ENCODE peak calls at places on chromosomes 5 and 9, in nine cellular contexts. One of them, this sample, is unnamed.

GRCh38 chr9:137156567-137157375 is 13.1 kb downstream of the LRRC26 start:
- DNase-seq in EL: peak
- DNase-seq in hippocampal formation: no peak
- DNase-seq in sciatic nerve: no peak
- DNase-seq in A549: no peak
- DNase-seq in stimulated activated CD8-positive, alpha-beta memory T cell treated with anti-CD3 and anti-CD28 coated beads, Interleukin-12 subunit alpha, Interleukin-12 subunit beta, amount 100 ng/mL, for 4 hours: peak
- DNase-seq in Right ventricle myocardium inferior: peak
- DNase-seq in activated CD4-positive, alpha-beta T cell treated with anti-CD3 and anti-CD28 coated beads, Interleukin-2, amount 50 U/mL, for 24 hours: peak
- DNase-seq in neural crest cell: no peak
- DNase-seq in this sample: no peak

GRCh38 chr5:121377446-121377845 is 474.2 kb upstream of the FTMT start:
- DNase-seq in hippocampal formation: no peak
- DNase-seq in A549: no peak
- DNase-seq in Right ventricle myocardium inferior: no peak
- DNase-seq in activated CD4-positive, alpha-beta T cell treated with anti-CD3 and anti-CD28 coated beads, Interleukin-2, amount 50 U/mL, for 24 hours: no peak
- DNase-seq in sciatic nerve: no peak
- DNase-seq in stimulated activated CD8-positive, alpha-beta memory T cell treated with anti-CD3 and anti-CD28 coated beads, Interleukin-12 subunit alpha, Interleukin-12 subunit beta, amount 100 ng/mL, for 4 hours: no peak
- DNase-seq in neural crest cell: no peak
- DNase-seq in EL: no peak
- DNase-seq in this sample: no peak

GRCh38 chr5:179137643-179138567 is 77.7 kb downstream of the ZNF354C start:
- DNase-seq in neural crest cell: no peak
- DNase-seq in sciatic nerve: no peak
- DNase-seq in activated CD4-positive, alpha-beta T cell treated with anti-CD3 and anti-CD28 coated beads, Interleukin-2, amount 50 U/mL, for 24 hours: no peak
- DNase-seq in Right ventricle myocardium inferior: no peak
- DNase-seq in hippocampal formation: peak
- DNase-seq in stimulated activated CD8-positive, alpha-beta memory T cell treated with anti-CD3 and anti-CD28 coated beads, Interleukin-12 subunit alpha, Interleukin-12 subunit beta, amount 100 ng/mL, for 4 hours: no peak
- DNase-seq in EL: no peak
- DNase-seq in A549: no peak
- DNase-seq in this sample: no peak

GRCh38 chr5:170573119-170573518 is 69.3 kb downstream of the KCNIP1 start:
- DNase-seq in A549: no peak
- DNase-seq in stimulated activated CD8-positive, alpha-beta memory T cell treated with anti-CD3 and anti-CD28 coated beads, Interleukin-12 subunit alpha, Interleukin-12 subunit beta, amount 100 ng/mL, for 4 hours: no peak
- DNase-seq in sciatic nerve: no peak
- DNase-seq in activated CD4-positive, alpha-beta T cell treated with anti-CD3 and anti-CD28 coated beads, Interleukin-2, amount 50 U/mL, for 24 hours: no peak
- DNase-seq in neural crest cell: no peak
- DNase-seq in EL: no peak
- DNase-seq in hippocampal formation: no peak
- DNase-seq in Right ventricle myocardium inferior: no peak
- DNase-seq in this sample: no peak

GRCh38 chr5:9156282-9156681 is 389.6 kb downstream of the SEMA5A start:
- DNase-seq in EL: peak
- DNase-seq in A549: no peak
- DNase-seq in Right ventricle myocardium inferior: peak
- DNase-seq in hippocampal formation: no peak
- DNase-seq in stimulated activated CD8-positive, alpha-beta memory T cell treated with anti-CD3 and anti-CD28 coated beads, Interleukin-12 subunit alpha, Interleukin-12 subunit beta, amount 100 ng/mL, for 4 hours: no peak
- DNase-seq in activated CD4-positive, alpha-beta T cell treated with anti-CD3 and anti-CD28 coated beads, Interleukin-2, amount 50 U/mL, for 24 hours: no peak
- DNase-seq in sciatic nerve: peak
- DNase-seq in neural crest cell: no peak
- DNase-seq in this sample: no peak

GRCh38 chr5:11044581-11044980 is 283.5 kb upstream of the DAP start:
- DNase-seq in stimulated activated CD8-positive, alpha-beta memory T cell treated with anti-CD3 and anti-CD28 coated beads, Interleukin-12 subunit alpha, Interleukin-12 subunit beta, amount 100 ng/mL, for 4 hours: no peak
- DNase-seq in A549: no peak
- DNase-seq in hippocampal formation: no peak
- DNase-seq in Right ventricle myocardium inferior: no peak
- DNase-seq in EL: no peak
- DNase-seq in neural crest cell: no peak
- DNase-seq in activated CD4-positive, alpha-beta T cell treated with anti-CD3 and anti-CD28 coated beads, Interleukin-2, amount 50 U/mL, for 24 hours: no peak
- DNase-seq in sciatic nerve: no peak
- DNase-seq in this sample: no peak

GRCh38 chr5:36174119-36174518 is 22.2 kb downstream of the SKP2 start:
- DNase-seq in hippocampal formation: no peak
- DNase-seq in sciatic nerve: no peak
- DNase-seq in A549: no peak
- DNase-seq in Right ventricle myocardium inferior: no peak
- DNase-seq in EL: no peak
- DNase-seq in stimulated activated CD8-positive, alpha-beta memory T cell treated with anti-CD3 and anti-CD28 coated beads, Interleukin-12 subunit alpha, Interleukin-12 subunit beta, amount 100 ng/mL, for 4 hours: no peak
- DNase-seq in activated CD4-positive, alpha-beta T cell treated with anti-CD3 and anti-CD28 coated beads, Interleukin-2, amount 50 U/mL, for 24 hours: no peak
- DNase-seq in neural crest cell: no peak
- DNase-seq in this sample: no peak

GRCh38 chr5:178324481-178325310 is 92.1 kb upstream of the PHYKPL start:
- DNase-seq in neural crest cell: no peak
- DNase-seq in A549: no peak
- DNase-seq in Right ventricle myocardium inferior: peak
- DNase-seq in stimulated activated CD8-positive, alpha-beta memory T cell treated with anti-CD3 and anti-CD28 coated beads, Interleukin-12 subunit alpha, Interleukin-12 subunit beta, amount 100 ng/mL, for 4 hours: no peak
- DNase-seq in activated CD4-positive, alpha-beta T cell treated with anti-CD3 and anti-CD28 coated beads, Interleukin-2, amount 50 U/mL, for 24 hours: no peak
- DNase-seq in EL: no peak
- DNase-seq in hippocampal formation: no peak
- DNase-seq in sciatic nerve: no peak
- DNase-seq in this sample: no peak

GRCh38 chr9:133563286-133564213 is 29.0 kb downstream of the ADAMTSL2 start:
- DNase-seq in neural crest cell: no peak
- DNase-seq in Right ventricle myocardium inferior: peak
- DNase-seq in A549: no peak
- DNase-seq in activated CD4-positive, alpha-beta T cell treated with anti-CD3 and anti-CD28 coated beads, Interleukin-2, amount 50 U/mL, for 24 hours: no peak
- DNase-seq in EL: no peak
- DNase-seq in hippocampal formation: no peak
- DNase-seq in stimulated activated CD8-positive, alpha-beta memory T cell treated with anti-CD3 and anti-CD28 coated beads, Interleukin-12 subunit alpha, Interleukin-12 subunit beta, amount 100 ng/mL, for 4 hours: no peak
- DNase-seq in sciatic nerve: no peak
- DNase-seq in this sample: peak

GRCh38 chr9:130372057-130372456 is 72.7 kb upstream of the ASS1 start:
- DNase-seq in neural crest cell: no peak
- DNase-seq in Right ventricle myocardium inferior: no peak
- DNase-seq in activated CD4-positive, alpha-beta T cell treated with anti-CD3 and anti-CD28 coated beads, Interleukin-2, amount 50 U/mL, for 24 hours: no peak
- DNase-seq in hippocampal formation: no peak
- DNase-seq in sciatic nerve: no peak
- DNase-seq in A549: no peak
- DNase-seq in stimulated activated CD8-positive, alpha-beta memory T cell treated with anti-CD3 and anti-CD28 coated beads, Interleukin-12 subunit alpha, Interleukin-12 subunit beta, amount 100 ng/mL, for 4 hours: no peak
- DNase-seq in EL: no peak
- DNase-seq in this sample: no peak

GRCh38 chr9:32502996-32503395 is 23.0 kb downstream of the RIGI start:
- DNase-seq in stimulated activated CD8-positive, alpha-beta memory T cell treated with anti-CD3 and anti-CD28 coated beads, Interleukin-12 subunit alpha, Interleukin-12 subunit beta, amount 100 ng/mL, for 4 hours: no peak
- DNase-seq in EL: no peak
- DNase-seq in activated CD4-positive, alpha-beta T cell treated with anti-CD3 and anti-CD28 coated beads, Interleukin-2, amount 50 U/mL, for 24 hours: no peak
- DNase-seq in neural crest cell: no peak
- DNase-seq in hippocampal formation: no peak
- DNase-seq in Right ventricle myocardium inferior: no peak
- DNase-seq in sciatic nerve: no peak
- DNase-seq in A549: no peak
- DNase-seq in this sample: no peak

GRCh38 chr9:34187891-34188240 is 9.0 kb downstream of the UBAP1 start:
- DNase-seq in Right ventricle myocardium inferior: no peak
- DNase-seq in EL: no peak
- DNase-seq in hippocampal formation: no peak
- DNase-seq in sciatic nerve: no peak
- DNase-seq in neural crest cell: no peak
- DNase-seq in activated CD4-positive, alpha-beta T cell treated with anti-CD3 and anti-CD28 coated beads, Interleukin-2, amount 50 U/mL, for 24 hours: no peak
- DNase-seq in stimulated activated CD8-positive, alpha-beta memory T cell treated with anti-CD3 and anti-CD28 coated beads, Interleukin-12 subunit alpha, Interleukin-12 subunit beta, amount 100 ng/mL, for 4 hours: no peak
- DNase-seq in A549: no peak
- DNase-seq in this sample: no peak

GRCh38 chr9:35664531-35665470 is at the start of gene ARHGEF39:
- DNase-seq in A549: peak
- DNase-seq in EL: peak
- DNase-seq in activated CD4-positive, alpha-beta T cell treated with anti-CD3 and anti-CD28 coated beads, Interleukin-2, amount 50 U/mL, for 24 hours: no peak
- DNase-seq in neural crest cell: peak
- DNase-seq in Right ventricle myocardium inferior: peak
- DNase-seq in sciatic nerve: peak
- DNase-seq in hippocampal formation: peak
- DNase-seq in stimulated activated CD8-positive, alpha-beta memory T cell treated with anti-CD3 and anti-CD28 coated beads, Interleukin-12 subunit alpha, Interleukin-12 subunit beta, amount 100 ng/mL, for 4 hours: peak
- DNase-seq in this sample: peak

GRCh38 chr9:121463026-121463827 is 36.4 kb downstream of the GGTA1 start:
- DNase-seq in hippocampal formation: no peak
- DNase-seq in EL: peak
- DNase-seq in A549: peak
- DNase-seq in sciatic nerve: peak
- DNase-seq in stimulated activated CD8-positive, alpha-beta memory T cell treated with anti-CD3 and anti-CD28 coated beads, Interleukin-12 subunit alpha, Interleukin-12 subunit beta, amount 100 ng/mL, for 4 hours: no peak
- DNase-seq in activated CD4-positive, alpha-beta T cell treated with anti-CD3 and anti-CD28 coated beads, Interleukin-2, amount 50 U/mL, for 24 hours: no peak
- DNase-seq in neural crest cell: peak
- DNase-seq in Right ventricle myocardium inferior: no peak
- DNase-seq in this sample: peak

GRCh38 chr9:32579706-32580331 is 6.9 kb upstream of the NDUFB6 start:
- DNase-seq in A549: peak
- DNase-seq in hippocampal formation: peak
- DNase-seq in neural crest cell: peak
- DNase-seq in sciatic nerve: peak
- DNase-seq in Right ventricle myocardium inferior: peak
- DNase-seq in activated CD4-positive, alpha-beta T cell treated with anti-CD3 and anti-CD28 coated beads, Interleukin-2, amount 50 U/mL, for 24 hours: peak
- DNase-seq in EL: peak
- DNase-seq in stimulated activated CD8-positive, alpha-beta memory T cell treated with anti-CD3 and anti-CD28 coated beads, Interleukin-12 subunit alpha, Interleukin-12 subunit beta, amount 100 ng/mL, for 4 hours: peak
- DNase-seq in this sample: peak

GRCh38 chr9:13181652-13182051 is 97.8 kb downstream of the MPDZ start:
- DNase-seq in sciatic nerve: no peak
- DNase-seq in neural crest cell: no peak
- DNase-seq in Right ventricle myocardium inferior: no peak
- DNase-seq in activated CD4-positive, alpha-beta T cell treated with anti-CD3 and anti-CD28 coated beads, Interleukin-2, amount 50 U/mL, for 24 hours: no peak
- DNase-seq in stimulated activated CD8-positive, alpha-beta memory T cell treated with anti-CD3 and anti-CD28 coated beads, Interleukin-12 subunit alpha, Interleukin-12 subunit beta, amount 100 ng/mL, for 4 hours: no peak
- DNase-seq in EL: peak
- DNase-seq in hippocampal formation: no peak
- DNase-seq in A549: peak
- DNase-seq in this sample: no peak

GRCh38 chr5:134545070-134545868 is 19.8 kb downstream of the JADE2 start:
- DNase-seq in Right ventricle myocardium inferior: peak
- DNase-seq in activated CD4-positive, alpha-beta T cell treated with anti-CD3 and anti-CD28 coated beads, Interleukin-2, amount 50 U/mL, for 24 hours: no peak
- DNase-seq in EL: no peak
- DNase-seq in A549: no peak
- DNase-seq in sciatic nerve: no peak
- DNase-seq in stimulated activated CD8-positive, alpha-beta memory T cell treated with anti-CD3 and anti-CD28 coated beads, Interleukin-12 subunit alpha, Interleukin-12 subunit beta, amount 100 ng/mL, for 4 hours: no peak
- DNase-seq in neural crest cell: no peak
- DNase-seq in hippocampal formation: no peak
- DNase-seq in this sample: no peak

GRCh38 chr5:115333164-115333563 is 36.7 kb upstream of the CCDC112 start:
- DNase-seq in hippocampal formation: no peak
- DNase-seq in sciatic nerve: no peak
- DNase-seq in activated CD4-positive, alpha-beta T cell treated with anti-CD3 and anti-CD28 coated beads, Interleukin-2, amount 50 U/mL, for 24 hours: no peak
- DNase-seq in A549: no peak
- DNase-seq in neural crest cell: no peak
- DNase-seq in stimulated activated CD8-positive, alpha-beta memory T cell treated with anti-CD3 and anti-CD28 coated beads, Interleukin-12 subunit alpha, Interleukin-12 subunit beta, amount 100 ng/mL, for 4 hours: no peak
- DNase-seq in Right ventricle myocardium inferior: no peak
- DNase-seq in EL: no peak
- DNase-seq in this sample: no peak

GRCh38 chr5:109035470-109035869 is 287.8 kb downstream of the FER start:
- DNase-seq in stimulated activated CD8-positive, alpha-beta memory T cell treated with anti-CD3 and anti-CD28 coated beads, Interleukin-12 subunit alpha, Interleukin-12 subunit beta, amount 100 ng/mL, for 4 hours: no peak
- DNase-seq in neural crest cell: no peak
- DNase-seq in hippocampal formation: no peak
- DNase-seq in sciatic nerve: no peak
- DNase-seq in Right ventricle myocardium inferior: no peak
- DNase-seq in A549: no peak
- DNase-seq in EL: peak
- DNase-seq in activated CD4-positive, alpha-beta T cell treated with anti-CD3 and anti-CD28 coated beads, Interleukin-2, amount 50 U/mL, for 24 hours: no peak
- DNase-seq in this sample: no peak

GRCh38 chr5:10702040-10702629 is 58.9 kb downstream of the DAP start:
- DNase-seq in EL: peak
- DNase-seq in hippocampal formation: no peak
- DNase-seq in A549: no peak
- DNase-seq in neural crest cell: no peak
- DNase-seq in Right ventricle myocardium inferior: no peak
- DNase-seq in sciatic nerve: no peak
- DNase-seq in activated CD4-positive, alpha-beta T cell treated with anti-CD3 and anti-CD28 coated beads, Interleukin-2, amount 50 U/mL, for 24 hours: no peak
- DNase-seq in stimulated activated CD8-positive, alpha-beta memory T cell treated with anti-CD3 and anti-CD28 coated beads, Interleukin-12 subunit alpha, Interleukin-12 subunit beta, amount 100 ng/mL, for 4 hours: no peak
- DNase-seq in this sample: peak

GRCh38 chr9:134403682-134404301 is 77.5 kb downstream of the RXRA start:
- DNase-seq in stimulated activated CD8-positive, alpha-beta memory T cell treated with anti-CD3 and anti-CD28 coated beads, Interleukin-12 subunit alpha, Interleukin-12 subunit beta, amount 100 ng/mL, for 4 hours: no peak
- DNase-seq in EL: peak
- DNase-seq in A549: no peak
- DNase-seq in activated CD4-positive, alpha-beta T cell treated with anti-CD3 and anti-CD28 coated beads, Interleukin-2, amount 50 U/mL, for 24 hours: no peak
- DNase-seq in hippocampal formation: peak
- DNase-seq in sciatic nerve: peak
- DNase-seq in neural crest cell: no peak
- DNase-seq in Right ventricle myocardium inferior: peak
- DNase-seq in this sample: peak

GRCh38 chr5:15502208-15502607 is 2.2 kb downstream of the FBXL7 start:
- DNase-seq in sciatic nerve: no peak
- DNase-seq in Right ventricle myocardium inferior: no peak
- DNase-seq in stimulated activated CD8-positive, alpha-beta memory T cell treated with anti-CD3 and anti-CD28 coated beads, Interleukin-12 subunit alpha, Interleukin-12 subunit beta, amount 100 ng/mL, for 4 hours: no peak
- DNase-seq in hippocampal formation: no peak
- DNase-seq in A549: no peak
- DNase-seq in neural crest cell: no peak
- DNase-seq in activated CD4-positive, alpha-beta T cell treated with anti-CD3 and anti-CD28 coated beads, Interleukin-2, amount 50 U/mL, for 24 hours: no peak
- DNase-seq in EL: peak
- DNase-seq in this sample: no peak

GRCh38 chr5:179373101-179373934 is 28.1 kb upstream of the ADAMTS2 start:
- DNase-seq in A549: no peak
- DNase-seq in Right ventricle myocardium inferior: no peak
- DNase-seq in sciatic nerve: peak
- DNase-seq in neural crest cell: no peak
- DNase-seq in EL: no peak
- DNase-seq in activated CD4-positive, alpha-beta T cell treated with anti-CD3 and anti-CD28 coated beads, Interleukin-2, amount 50 U/mL, for 24 hours: no peak
- DNase-seq in stimulated activated CD8-positive, alpha-beta memory T cell treated with anti-CD3 and anti-CD28 coated beads, Interleukin-12 subunit alpha, Interleukin-12 subunit beta, amount 100 ng/mL, for 4 hours: no peak
- DNase-seq in hippocampal formation: no peak
- DNase-seq in this sample: no peak

GRCh38 chr9:132312873-132313272 is 41.9 kb downstream of the SETX start:
- DNase-seq in sciatic nerve: no peak
- DNase-seq in Right ventricle myocardium inferior: no peak
- DNase-seq in A549: no peak
- DNase-seq in hippocampal formation: no peak
- DNase-seq in neural crest cell: no peak
- DNase-seq in activated CD4-positive, alpha-beta T cell treated with anti-CD3 and anti-CD28 coated beads, Interleukin-2, amount 50 U/mL, for 24 hours: no peak
- DNase-seq in EL: no peak
- DNase-seq in stimulated activated CD8-positive, alpha-beta memory T cell treated with anti-CD3 and anti-CD28 coated beads, Interleukin-12 subunit alpha, Interleukin-12 subunit beta, amount 100 ng/mL, for 4 hours: no peak
- DNase-seq in this sample: no peak

GRCh38 chr9:35958104-35958825 is at the start of gene OR2S2:
- DNase-seq in A549: no peak
- DNase-seq in stimulated activated CD8-positive, alpha-beta memory T cell treated with anti-CD3 and anti-CD28 coated beads, Interleukin-12 subunit alpha, Interleukin-12 subunit beta, amount 100 ng/mL, for 4 hours: no peak
- DNase-seq in EL: no peak
- DNase-seq in hippocampal formation: no peak
- DNase-seq in neural crest cell: no peak
- DNase-seq in activated CD4-positive, alpha-beta T cell treated with anti-CD3 and anti-CD28 coated beads, Interleukin-2, amount 50 U/mL, for 24 hours: no peak
- DNase-seq in Right ventricle myocardium inferior: no peak
- DNase-seq in sciatic nerve: no peak
- DNase-seq in this sample: no peak

GRCh38 chr9:9790216-9790872 is 822.5 kb downstream of the PTPRD start:
- DNase-seq in stimulated activated CD8-positive, alpha-beta memory T cell treated with anti-CD3 and anti-CD28 coated beads, Interleukin-12 subunit alpha, Interleukin-12 subunit beta, amount 100 ng/mL, for 4 hours: no peak
- DNase-seq in A549: no peak
- DNase-seq in activated CD4-positive, alpha-beta T cell treated with anti-CD3 and anti-CD28 coated beads, Interleukin-2, amount 50 U/mL, for 24 hours: no peak
- DNase-seq in Right ventricle myocardium inferior: no peak
- DNase-seq in sciatic nerve: no peak
- DNase-seq in neural crest cell: peak
- DNase-seq in EL: no peak
- DNase-seq in hippocampal formation: peak
- DNase-seq in this sample: no peak

This sample was measured in lung.